ENCODE peak calls at places on chromosomes 12 and 14, in seven cellular contexts. D, I, S, Z, J, F and G are unnamed samples.

GRCh38 chr12:104381721-104382480 is 74.8 kb upstream of the CHST11 start:
- DNase-seq in D (peak; percentile 78), Z (peak; percentile 87), S (peak; percentile 87), J (peak; percentile 94), F (no peak), I (peak; percentile 86), G (peak; percentile 86)

GRCh38 chr12:65946821-65947220 is 122.5 kb downstream of the HMGA2 start:
- DNase-seq in D (no peak), S (no peak), F (no peak), Z (no peak), I (no peak), J (no peak), G (no peak)

GRCh38 chr14:61213116-61213720 is 67.9 kb downstream of the TMEM30B start:
- DNase-seq in J (no peak), D (no peak), I (no peak), F (no peak), S (no peak), Z (no peak), G (no peak)

GRCh38 chr12:5925646-5926045 is 19.4 kb downstream of the ANO2 start:
- DNase-seq in J (no peak), Z (no peak), I (no peak), D (no peak), F (no peak), S (no peak), G (no peak)

GRCh38 chr12:105212431-105212830 is 23.5 kb downstream of the APPL2 start:
- DNase-seq in S (no peak), I (no peak), D (no peak), F (no peak), J (no peak), Z (no peak), G (no peak)

GRCh38 chr12:73529231-73529630 is 1008.4 kb upstream of the ATXN7L3B start:
- DNase-seq in J (no peak), D (no peak), Z (no peak), I (no peak), S (no peak), F (no peak), G (no peak)

GRCh38 chr12:47813491-47814196 is 6.1 kb downstream of the HDAC7 start:
- DNase-seq in S (peak; percentile 47), I (no peak), D (no peak), J (no peak), F (no peak), Z (no peak), G (no peak)

GRCh38 chr14:104387000-104387384 is 192.6 kb upstream of the C14orf180 start:
- DNase-seq in I (no peak), F (no peak), S (peak; percentile 7), Z (peak; percentile 9), J (no peak), D (no peak), G (peak; percentile 3)

GRCh38 chr14:73494593-73494992 is 3.9 kb downstream of the RIOX1 start:
- DNase-seq in Z (no peak), I (no peak), F (no peak), S (no peak), D (no peak), J (no peak), G (no peak)

DNA sequence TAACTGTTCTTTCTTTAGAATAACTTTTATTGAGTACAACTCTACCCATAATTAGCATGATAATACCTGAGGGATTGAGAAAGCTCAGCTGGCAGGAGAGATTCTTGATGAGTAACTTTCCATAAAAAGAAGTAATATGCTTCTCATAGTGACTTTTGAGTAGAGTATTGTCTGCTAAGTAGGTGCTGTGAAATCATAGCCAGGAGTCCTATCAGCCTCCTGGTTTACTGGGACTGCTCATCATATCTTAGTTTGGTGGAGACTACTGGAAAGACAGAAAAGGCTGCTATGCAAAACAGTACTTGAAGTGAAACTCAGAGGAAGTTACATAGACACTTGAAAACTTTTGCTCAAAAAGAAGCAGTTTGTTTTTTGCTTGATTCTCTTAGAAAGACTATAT is 113.3 kb upstream of the ATP2B1 start:
- DNase-seq in Z (no peak), I (no peak), J (no peak), F (no peak), S (no peak), D (no peak), G (no peak)
- H3K27ac ChIP-seq in Z (no peak overlapping the region), I (no peak overlapping the region), J (no peak overlapping the region), F (no peak overlapping the region), S (no peak overlapping the region), D (no peak overlapping the region), G (no peak overlapping the region)

GRCh38 chr12:120095356-120096135 is 21.0 kb downstream of the RAB35 start:
- DNase-seq in J (no peak), D (no peak), I (no peak), F (no peak), S (no peak), Z (no peak), G (no peak)

GRCh38 chr12:120092531-120093335 is 23.8 kb downstream of the RAB35 start:
- DNase-seq in F (no peak), Z (no peak), I (no peak), S (no peak), D (no peak), J (no peak), G (no peak)

GRCh38 chr12:120093336-120093591 is 23.3 kb downstream of the RAB35 start:
- DNase-seq in D (no peak), Z (no peak), F (no peak), J (no peak), I (no peak), S (no peak), G (no peak)

GRCh38 chr12:120094485-120094884 is 22.1 kb downstream of the RAB35 start:
- DNase-seq in S (no peak), F (no peak), Z (no peak), I (no peak), J (no peak), D (no peak), G (no peak)

DNA sequence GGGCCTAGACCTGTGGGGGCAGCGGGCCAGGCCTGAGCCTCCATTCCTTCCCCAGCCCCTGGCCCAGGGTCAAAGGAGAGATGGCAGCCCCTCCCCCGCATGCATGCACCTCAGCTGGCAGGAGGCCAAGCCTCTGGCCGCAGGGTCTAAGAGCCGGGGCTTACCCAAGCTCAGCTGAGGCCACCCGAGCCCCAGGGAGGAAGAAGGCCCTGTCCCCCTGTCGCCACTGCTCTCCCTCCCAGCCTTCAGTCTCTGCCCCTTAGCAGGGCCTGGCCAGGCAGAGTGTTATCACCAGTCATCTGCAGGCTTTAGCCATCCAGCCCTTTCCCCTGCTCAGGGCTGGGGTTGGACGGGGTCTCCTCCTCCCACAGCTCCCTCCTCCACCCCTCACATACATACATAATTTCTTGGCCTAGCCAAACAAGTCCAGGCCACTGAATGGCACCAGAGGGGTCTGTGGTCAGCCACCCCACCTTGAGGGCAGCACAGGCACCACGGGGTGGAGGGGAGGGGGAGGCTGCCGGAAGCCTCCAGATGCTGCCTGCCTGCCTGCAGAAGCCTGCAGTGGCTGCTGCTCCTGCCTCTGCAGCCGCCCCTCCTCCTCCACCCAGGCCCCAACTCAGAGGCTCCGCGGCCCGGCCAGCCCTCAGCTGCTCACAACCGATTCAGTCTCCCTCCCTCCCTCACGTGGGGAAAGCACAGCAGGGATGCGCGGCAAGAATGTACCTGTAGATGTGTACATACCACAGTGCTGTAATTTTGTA is 22.8 kb downstream of the RAB35 start:
- DNase-seq in S (no peak), J (no peak), Z (peak; percentile 73), I (no peak), F (no peak), D (no peak), G (no peak)
- TF ChIP-seq POLR2A in S (no peak), J (no peak), Z (no peak), I (no peak), F (no peak), D (no peak), G (no peak)

GRCh38 chr12:52230364-52231281 is 2.4 kb upstream of the KRT7 start:
- DNase-seq in F (no peak), J (no peak), I (peak; percentile 76), Z (peak; percentile 51), S (no peak), D (no peak), G (no peak)
- H3K4me3 ChIP-seq in F (no peak overlapping the region), J (no peak overlapping the region), I (no peak overlapping the region), Z (no peak overlapping the region), S (no peak overlapping the region), D (no peak overlapping the region), G (no peak overlapping the region)

GRCh38 chr14:52067873-52068740 is 752 bp downstream of the NID2 start:
- DNase-seq in Z (peak; percentile 74), I (no peak), S (peak; percentile 50), D (no peak), F (no peak), J (peak; percentile 92), G (peak; percentile 50)

GRCh38 chr14:52072266-52072780 is 3.5 kb upstream of the NID2 start:
- DNase-seq in D (no peak), J (peak; percentile 57), I (no peak), Z (no peak), S (no peak), F (no peak), G (no peak)

GRCh38 chr14:52068741-52069616 is at the start of gene NID2:
- DNase-seq in J (peak; percentile 95), I (peak; percentile 77), S (peak; percentile 93), D (peak; percentile 30), F (no peak), Z (peak; percentile 84), G (peak; percentile 81)

GRCh38 chr14:52071675-52072074 is 2.8 kb upstream of the NID2 start:
- DNase-seq in Z (no peak), D (no peak), I (no peak), F (no peak), S (no peak), J (peak; percentile 75), G (no peak)

GRCh38 chr14:52069617-52070431 is 965 bp upstream of the NID2 start:
- DNase-seq in I (no peak), J (peak; percentile 92), Z (peak; percentile 66), S (peak; percentile 59), F (no peak), D (no peak), G (peak; percentile 22)
- H3K27ac ChIP-seq in I (peak overlapping the region; percentile 60), J (peak overlapping the region; percentile 91), Z (peak overlapping the region; percentile 53), S (peak overlapping the region; percentile 81), F (peak overlapping the region; percentile 86), D (peak overlapping the region; percentile 59), G (no peak overlapping the region)

DNA sequence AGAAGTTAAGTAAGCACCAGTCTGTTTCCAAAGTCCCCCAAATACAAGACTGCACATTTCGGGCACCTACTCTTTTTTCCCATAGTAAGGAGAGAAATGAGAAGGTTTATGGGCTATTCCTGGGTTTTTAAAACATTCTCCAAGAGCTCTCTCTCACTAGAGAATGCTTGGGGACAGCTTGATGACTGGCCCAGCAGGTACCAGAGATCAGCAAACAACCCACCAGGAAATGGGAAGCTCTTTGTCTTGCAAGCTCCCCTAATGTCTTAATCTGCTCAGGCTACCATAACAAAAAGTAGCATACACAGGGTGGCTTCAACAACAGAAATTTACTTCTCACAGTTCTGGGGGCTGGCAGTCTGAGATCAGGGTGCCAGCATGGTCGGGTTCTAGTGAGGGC is 41.8 kb upstream of the CRY1 start:
- DNase-seq in D (no peak), F (no peak), Z (no peak), J (no peak), S (no peak), I (no peak), G (no peak)
- TF ChIP-seq POLR2A in D (no peak), F (no peak), Z (no peak), J (no peak), S (no peak), I (no peak), G (no peak)